ENCODE peak calls at places on chromosomes 3 and 15, in five cellular contexts. G, I, A, W and L are unnamed samples.

GRCh38 chr15:62541250-62541649 is 376.2 kb upstream of the C2CD4B start:
- DNase-seq in G (no peak), A (no peak), I (no peak), W (no peak), L (no peak)

GRCh38 chr3:40842714-40843113 is 318.0 kb downstream of the ZNF621 start:
- DNase-seq in I (no peak), A (no peak), G (no peak), W (no peak), L (no peak)

GRCh38 chr3:10242182-10243065 is 5.8 kb upstream of the TATDN2 start:
- DNase-seq in G (no peak), I (no peak), A (peak; percentile 88), W (no peak), L (peak; percentile 79)

GRCh38 chr3:181712190-181712504 is 422 bp downstream of the SOX2 start:
- DNase-seq in A (no peak), I (no peak), G (no peak), W (no peak), L (peak; percentile 63)

GRCh38 chr3:126518779-126519177 is 1.2 kb upstream of the UROC1 start:
- DNase-seq in A (no peak), I (no peak), W (no peak), G (no peak), L (no peak)

GRCh38 chr3:11195721-11196332 is 41.5 kb downstream of the HRH1 start:
- DNase-seq in A (no peak), W (no peak), I (no peak), G (no peak), L (peak; percentile 73)

GRCh38 chr3:142354076-142354475 is 93.8 kb downstream of the XRN1 start:
- DNase-seq in G (no peak), A (no peak), W (no peak), I (no peak), L (peak; percentile 9)

GRCh38 chr3:53254810-53255359 is 937 bp downstream of the TKT start:
- DNase-seq in I (peak; percentile 28), W (peak; percentile 79), G (no peak), A (peak; percentile 41), L (peak; percentile 76)

GRCh38 chr3:140505876-140506275 is 172.0 kb upstream of the TRIM42 start:
- DNase-seq in W (no peak), G (no peak), A (no peak), I (no peak), L (no peak)

GRCh38 chr15:100242989-100243388 is 98.8 kb downstream of the ADAMTS17 start:
- DNase-seq in A (no peak), W (no peak), G (no peak), I (no peak), L (no peak)

GRCh38 chr3:43512749-43513404 is 108.9 kb downstream of the ANO10 start:
- DNase-seq in I (no peak), G (no peak), W (no peak), A (no peak), L (no peak)

GRCh38 chr3:122533931-122534334 is 19.2 kb upstream of the KPNA1 start:
- DNase-seq in W (no peak), I (no peak), G (peak; percentile 91), A (no peak), L (peak; percentile 70)

GRCh38 chr3:4822568-4822967 is 156.7 kb upstream of the BHLHE40 start:
- DNase-seq in G (no peak), W (no peak), I (no peak), A (no peak), L (no peak)

GRCh38 chr15:61994216-61994615 is 66.0 kb downstream of the VPS13C start:
- DNase-seq in I (no peak), G (no peak), A (no peak), W (no peak), L (peak; percentile 39)

GRCh38 chr3:133474251-133474801 is 74.5 kb downstream of the BFSP2 start:
- DNase-seq in G (no peak), I (peak; percentile 81), W (peak; percentile 71), A (no peak), L (peak; percentile 53)

GRCh38 chr3:23701711-23702110 is 104.0 kb upstream of the UBE2E1 start:
- DNase-seq in W (no peak), I (peak; percentile 38), A (no peak), G (no peak), L (no peak)

GRCh38 chr3:36060950-36061349 is 319.4 kb upstream of the STAC start:
- DNase-seq in W (no peak), I (no peak), G (peak; percentile 14), A (no peak), L (no peak)

GRCh38 chr3:69433016-69433937 is 47.4 kb upstream of the FRMD4B start:
- DNase-seq in W (no peak), A (no peak), I (no peak), G (no peak), L (no peak)

GRCh38 chr3:183073839-183074615 is 25.3 kb downstream of the MCCC1 start:
- DNase-seq in W (no peak), A (no peak), G (peak; percentile 27), I (no peak), L (no peak)

GRCh38 chr3:146274833-146275232 is 23.9 kb upstream of the PLSCR4 start:
- DNase-seq in G (no peak), A (no peak), W (no peak), I (no peak), L (peak; percentile 16)

GRCh38 chr15:91890614-91891013 is 37.1 kb downstream of the SLCO3A1 start:
- DNase-seq in I (no peak), W (no peak), G (peak; percentile 81), A (no peak), L (peak; percentile 52)

GRCh38 chr15:87748483-87748882 is 508.1 kb downstream of the NTRK3 start:
- DNase-seq in W (no peak), A (no peak), I (no peak), G (no peak), L (no peak)

GRCh38 chr3:150168694-150169093 is 198.0 kb upstream of the PFN2 start:
- DNase-seq in G (no peak), I (no peak), A (no peak), W (no peak), L (peak; percentile 50)

GRCh38 chr3:178189854-178190253 is 346.4 kb upstream of the KCNMB2 start:
- DNase-seq in A (no peak), I (no peak), G (no peak), W (no peak), L (no peak)